ENCODE peak calls at places on chromosomes 12 and 14, in four cellular contexts. A is K562, P is Peyer's patch, M is heart left ventricle. B is an unnamed sample.

GRCh38 chr14:41607966-41608663 is 1.4 kb downstream of the LRFN5 start:
- DNase-seq in A (no peak), P (no peak), M (no peak), B (no peak)

GRCh38 chr12:51970904-51971646 is 19.6 kb downstream of the ACVR1B start:
- DNase-seq in M (no peak), P (peak; percentile 59), A (peak; percentile 59), B (no peak)

GRCh38 chr12:85322715-85323114 is 42.7 kb downstream of the ALX1 start:
- DNase-seq in A (no peak), P (no peak), M (no peak), B (no peak)

GRCh38 chr14:97109234-97109633 is 312.1 kb downstream of the VRK1 start:
- DNase-seq in P (no peak), A (no peak), M (no peak), B (no peak)

GRCh38 chr14:33916663-33917565 is 34.0 kb downstream of the EGLN3 start:
- DNase-seq in M (no peak), A (peak; percentile 59), P (no peak), B (no peak)

GRCh38 chr14:105701456-105702274 is 175.3 kb downstream of the TMEM121 start:
- DNase-seq in P (no peak), A (no peak), M (peak; percentile 15), B (no peak)

GRCh38 chr14:99929601-99930000 is 135.6 kb upstream of the EVL start:
- DNase-seq in M (no peak), A (no peak), P (no peak), B (no peak)

GRCh38 chr12:110199360-110200123 is 75.4 kb downstream of the IFT81 start:
- DNase-seq in P (no peak), M (no peak), A (no peak), B (no peak)

GRCh38 chr14:32800320-32800719 is 138.4 kb upstream of the NPAS3 start:
- DNase-seq in M (no peak), A (no peak), P (no peak), B (no peak)

GRCh38 chr12:114888928-114889327 is 205.0 kb upstream of the TBX3 start:
- DNase-seq in A (no peak), P (peak; percentile 48), M (no peak), B (no peak)

GRCh38 chr12:109744026-109744425 is 30.4 kb downstream of the FAM222A start:
- DNase-seq in M (no peak), P (peak; percentile 23), A (no peak), B (no peak)

GRCh38 chr14:38339704-38340103 is 83.8 kb upstream of the CLEC14A start:
- DNase-seq in M (no peak), P (no peak), A (no peak), B (no peak)

GRCh38 chr12:46218509-46219095 is 50.2 kb downstream of the SLC38A1 start:
- DNase-seq in P (no peak), A (no peak), M (no peak), B (no peak)

GRCh38 chr12:115983226-115983798 is 294.2 kb downstream of the MED13L start:
- DNase-seq in P (no peak), M (no peak), A (no peak), B (no peak)

GRCh38 chr12:110590806-110591326 is 7.7 kb upstream of the PPTC7 start:
- DNase-seq in M (no peak), A (no peak), P (no peak), B (no peak)

GRCh38 chr12:105025890-105026289 is 39.8 kb downstream of the NOPCHAP1 start:
- DNase-seq in M (peak; percentile 48), P (no peak), A (no peak), B (peak; percentile 61)

DNA sequence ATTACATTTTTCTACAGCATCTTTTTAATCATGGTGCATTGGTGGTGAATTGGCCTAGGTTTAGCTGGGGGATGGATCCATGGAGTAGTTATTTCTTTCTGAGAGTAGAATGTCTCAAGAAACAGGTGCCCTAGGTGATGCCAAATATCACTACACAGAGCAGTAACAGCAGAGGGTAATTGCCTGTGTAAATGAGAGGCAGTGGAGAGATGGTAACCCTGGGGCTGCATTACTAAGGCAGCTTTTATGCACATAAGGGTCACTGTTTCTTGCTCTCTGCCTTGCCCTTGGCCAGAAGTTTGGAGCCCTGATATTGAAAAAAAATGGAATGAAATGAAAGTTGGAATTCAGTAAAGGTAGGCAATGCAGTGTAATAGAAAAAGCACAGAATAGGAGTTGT is 604.0 kb downstream of the NOVA1 start:
- DNase-seq in M (no peak), A (no peak), P (no peak), B (no peak)
- TF ChIP-seq POLR2A in M (no peak), A (no peak), P (no peak), B (no peak)

GRCh38 chr12:113358381-113359132 is at the start of gene PLBD2:
- DNase-seq in M (peak; percentile 95), P (peak; percentile 98), A (peak; percentile 99), B (peak; percentile 97)
- TF ChIP-seq CTCF in M (no peak), P (no peak), A (peak; percentile 17), B (no peak)

GRCh38 chr12:8123124-8123888 is at the start of gene CLEC4A:
- DNase-seq in P (no peak), M (no peak), A (no peak), B (no peak)
- H3K4me3 ChIP-seq in P (no peak within 1 kb of the TSS), M (no peak within 1 kb of the TSS), A (no peak within 1 kb of the TSS), B (no peak within 1 kb of the TSS)

DNA sequence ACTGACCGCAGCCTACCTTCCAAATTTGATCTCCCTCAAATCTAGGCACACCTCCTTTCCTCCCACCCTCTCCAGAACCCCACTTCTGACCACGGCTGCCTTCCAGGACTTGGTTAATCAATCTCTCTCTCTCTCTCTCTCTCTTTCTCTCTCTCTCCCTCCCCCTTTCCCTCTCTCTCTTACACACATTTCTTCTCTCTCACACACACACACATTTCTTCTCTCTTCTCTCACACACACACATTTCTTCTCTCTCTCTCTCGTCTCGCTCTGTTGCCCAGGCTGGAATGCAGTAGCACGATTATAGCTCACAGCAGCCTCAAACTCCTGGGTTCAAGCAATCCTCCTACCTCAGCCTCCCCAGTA is 521 bp upstream of the GMFB start:
- DNase-seq in P (no peak), A (no peak), M (no peak), B (no peak)
- TF ChIP-seq POLR2A in P (no peak), A (no peak), M (no peak), B (no peak)

B was measured in body of pancreas.